ENCODE peak calls at places on chromosomes 5 and 9, in seven cellular contexts. K is mucosa of descending colon; Q is CD4-positive, alpha-beta memory T cell; I is CD8-positive, alpha-beta T cell; Z is left ventricle myocardium inferior; O is IMR-90; Y is naive thymus-derived CD4-positive, alpha-beta T cell. U is an unnamed sample.
A peak's percentile ranks its signal among the peaks of the same experiment; 100 is the strongest.

GRCh38 chr5:125489146-125489545 is 742.7 kb upstream of the ZNF608 start:
- DNase-seq in K (no peak), Q (no peak), I (no peak), Z (no peak), O (no peak), Y (no peak), U (no peak)

GRCh38 chr9:2017209-2017458 is 2.0 kb downstream of the SMARCA2 start:
- DNase-seq in K (no peak), Q (no peak), I (no peak), Z (no peak), O (peak; percentile 31), Y (no peak), U (no peak)

GRCh38 chr9:33125871-33126822 is 41.0 kb downstream of the B4GALT1 start:
- DNase-seq in K (no peak), Q (no peak), I (no peak), Z (no peak), O (peak; percentile 65), Y (no peak), U (no peak)

GRCh38 chr5:149641000-149641576 is 59.8 kb downstream of the ARHGEF37 start:
- DNase-seq in K (peak; percentile 79), Q (no peak), I (no peak), Z (no peak), O (peak; percentile 43), Y (no peak), U (no peak)

GRCh38 chr9:79671558-79671957 is 99.8 kb downstream of the TLE4 start:
- DNase-seq in K (no peak), Q (no peak), I (no peak), Z (no peak), O (peak; percentile 47), Y (no peak), U (no peak)

GRCh38 chr9:127980056-127980705 is 608 bp downstream of the EEIG1 start:
- DNase-seq in K (peak; percentile 87), Q (peak; percentile 31), I (no peak), Z (no peak), O (no peak), Y (peak; percentile 76), U (peak; percentile 82)

GRCh38 chr9:121779381-121780117 is 128.1 kb downstream of the DAB2IP start:
- DNase-seq in K (no peak), Q (no peak), I (no peak), Z (no peak), O (no peak), Y (no peak), U (no peak)

GRCh38 chr9:6931913-6932312 is 174.1 kb downstream of the KDM4C start:
- DNase-seq in K (no peak), Q (no peak), I (no peak), Z (no peak), O (peak; percentile 86), Y (no peak), U (peak; percentile 54)

GRCh38 chr9:116661037-116661954 is 25.8 kb upstream of the TRIM32 start:
- DNase-seq in K (no peak), Q (peak; percentile 25), I (no peak), Z (no peak), O (peak; percentile 84), Y (no peak), U (no peak)

GRCh38 chr5:15425802-15426201 is 74.2 kb upstream of the FBXL7 start:
- DNase-seq in K (no peak), Q (no peak), I (no peak), Z (no peak), O (no peak), Y (no peak), U (no peak)

GRCh38 chr5:30960041-30960440 is 233.4 kb upstream of the CDH6 start:
- DNase-seq in K (no peak), Q (no peak), I (no peak), Z (no peak), O (peak; percentile 59), Y (no peak), U (no peak)

GRCh38 chr5:151523335-151523734 is 67.8 kb downstream of the FAT2 start:
- DNase-seq in K (no peak), Q (peak; percentile 30), I (no peak), Z (no peak), O (peak; percentile 55), Y (no peak), U (no peak)

GRCh38 chr5:74243634-74244033 is 396.9 kb downstream of the ENC1 start:
- DNase-seq in K (no peak), Q (no peak), I (no peak), Z (no peak), O (no peak), Y (no peak), U (no peak)

GRCh38 chr5:83015676-83016075 is 61.5 kb downstream of the TMEM167A start:
- DNase-seq in K (no peak), Q (no peak), I (no peak), Z (no peak), O (no peak), Y (no peak), U (no peak)

GRCh38 chr5:74067748-74068541 is 441.9 kb downstream of the ARHGEF28 start:
- DNase-seq in K (no peak), Q (no peak), I (no peak), Z (no peak), O (no peak), Y (no peak), U (no peak)

GRCh38 chr5:60404171-60404570 is 295.8 kb downstream of the DEPDC1B start:
- DNase-seq in K (no peak), Q (no peak), I (no peak), Z (no peak), O (no peak), Y (no peak), U (no peak)

GRCh38 chr5:98770158-98770910 is 3.1 kb upstream of the RGMB start:
- DNase-seq in K (peak; percentile 61), Q (peak; percentile 27), I (no peak), Z (peak; percentile 25), O (peak; percentile 66), Y (peak; percentile 24), U (peak; percentile 60)

GRCh38 chr5:41787257-41787656 is 83.0 kb downstream of the OXCT1 start:
- DNase-seq in K (no peak), Q (no peak), I (no peak), Z (no peak), O (peak; percentile 18), Y (no peak), U (no peak)

GRCh38 chr5:138504799-138505198 is 38.2 kb downstream of the ETF1 start:
- DNase-seq in K (no peak), Q (no peak), I (no peak), Z (peak; percentile 27), O (no peak), Y (no peak), U (no peak)

GRCh38 chr5:138503487-138504270 is 38.4 kb downstream of the EGR1 start:
- DNase-seq in K (no peak), Q (peak; percentile 57), I (peak; percentile 2), Z (no peak), O (peak; percentile 75), Y (no peak), U (no peak)

GRCh38 chr5:138506370-138507113 is 36.5 kb downstream of the ETF1 start:
- DNase-seq in K (no peak), Q (no peak), I (no peak), Z (no peak), O (no peak), Y (no peak), U (no peak)

GRCh38 chr5:138508958-138509357 is 34.1 kb downstream of the ETF1 start:
- DNase-seq in K (no peak), Q (no peak), I (no peak), Z (no peak), O (no peak), Y (no peak), U (no peak)
- H3K4me3 ChIP-seq in K (no peak overlapping the region), Q (no peak overlapping the region), I (no peak overlapping the region), Z (no peak overlapping the region), O (no peak overlapping the region), Y (no peak overlapping the region), U (no peak overlapping the region)

DNA sequence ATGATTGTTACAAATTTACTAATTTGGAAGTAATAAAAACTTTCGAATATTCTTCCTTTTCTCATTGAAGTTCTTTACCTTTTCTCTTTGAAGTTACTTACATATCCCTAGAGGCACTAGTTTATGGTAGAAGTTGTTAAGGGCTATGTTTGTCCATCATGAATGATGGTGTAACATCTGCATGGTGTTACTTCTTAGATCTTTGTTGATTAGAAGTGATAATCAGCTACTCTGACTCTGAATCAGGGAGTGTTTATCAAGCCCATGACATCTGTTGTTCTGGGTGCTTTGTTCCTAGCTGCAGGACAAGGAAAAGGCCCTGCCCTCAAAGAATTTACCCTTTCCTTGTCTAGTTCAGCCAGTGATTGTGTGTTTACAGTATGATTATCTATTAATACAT is 32.9 kb downstream of the MAP3K1 start:
- DNase-seq in K (no peak), Q (no peak), I (no peak), Z (no peak), O (no peak), Y (no peak), U (no peak)
- H3K4me1 ChIP-seq in K (peaks cover 20% of the 10 kb centered on the region), Q (peaks cover 98% of the 10 kb centered on the region), I (peaks cover 61% of the 10 kb centered on the region), Z (peaks cover 94% of the 10 kb centered on the region), O (peaks cover 5% of the 10 kb centered on the region), Y (peaks cover 46% of the 10 kb centered on the region), U (peaks cover 2% of the 10 kb centered on the region)

GRCh38 chr9:120711354-120711753 is 2.9 kb downstream of the MEGF9 start:
- DNase-seq in K (no peak), Q (no peak), I (no peak), Z (no peak), O (no peak), Y (no peak), U (no peak)
- H3K4me3 ChIP-seq in K (no peak overlapping the region), Q (no peak overlapping the region), I (no peak overlapping the region), Z (peak overlapping the region; percentile 86), O (no peak overlapping the region), Y (no peak overlapping the region), U (no peak overlapping the region)

GRCh38 chr9:70385423-70385822 is 29.0 kb downstream of the KLF9 start:
- DNase-seq in K (no peak), Q (no peak), I (no peak), Z (no peak), O (no peak), Y (no peak), U (no peak)

GRCh38 chr9:70382046-70382708 is 32.3 kb downstream of the KLF9 start:
- DNase-seq in K (no peak), Q (no peak), I (no peak), Z (no peak), O (no peak), Y (no peak), U (no peak)

GRCh38 chr9:70387663-70388062 is 26.8 kb downstream of the KLF9 start:
- DNase-seq in K (no peak), Q (no peak), I (no peak), Z (no peak), O (no peak), Y (no peak), U (no peak)

DNA sequence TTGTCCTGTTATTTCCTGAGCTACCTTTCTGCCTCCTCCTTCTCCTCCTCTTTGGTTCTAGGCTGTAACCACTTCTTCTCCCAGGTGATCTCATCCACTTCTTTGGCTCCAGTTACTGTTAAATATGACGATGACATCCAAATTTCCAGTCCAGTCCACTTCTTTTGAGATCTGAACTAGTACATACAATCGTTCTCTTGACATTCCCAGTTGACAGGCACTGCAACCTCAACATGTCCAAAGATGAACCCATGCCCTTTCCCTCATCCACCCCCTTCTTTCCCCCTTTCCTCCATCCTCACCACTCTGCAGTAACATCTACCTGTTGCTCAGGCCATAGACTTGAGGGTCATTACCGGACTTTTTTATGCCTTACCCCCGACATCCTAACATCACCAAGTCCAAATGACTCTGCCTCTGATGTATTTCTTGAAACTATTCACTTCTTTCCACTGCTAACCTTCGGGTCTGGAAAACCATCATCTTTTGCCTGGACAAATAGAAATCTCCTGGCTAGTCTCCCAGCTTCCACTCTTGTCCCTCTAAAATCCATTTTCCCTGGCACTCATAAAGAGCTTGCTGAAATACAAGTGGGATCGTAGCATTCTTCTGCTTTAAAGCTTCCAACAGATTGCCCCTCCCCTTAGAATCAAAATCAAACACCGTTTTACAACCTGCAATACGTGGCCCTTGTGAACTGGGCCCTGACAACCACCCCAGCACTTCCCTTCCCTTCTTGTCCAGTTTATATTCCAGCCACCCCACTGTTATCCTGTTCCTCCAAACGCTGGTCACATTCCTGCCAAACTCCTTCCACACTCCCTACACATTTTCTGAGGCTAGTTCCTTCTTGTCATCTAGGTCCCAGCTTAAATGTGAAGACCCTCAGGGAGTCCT is 31.5 kb downstream of the KLF9 start:
- DNase-seq in K (no peak), Q (no peak), I (no peak), Z (no peak), O (no peak), Y (no peak), U (no peak)
- H3K4me1 ChIP-seq in K (no peaks in the 10 kb centered on the region), Q (no peaks in the 10 kb centered on the region), I (peaks cover 2% of the 10 kb centered on the region), Z (peaks cover 71% of the 10 kb centered on the region), O (no peaks in the 10 kb centered on the region), Y (no peaks in the 10 kb centered on the region), U (no peaks in the 10 kb centered on the region)